ENCODE peak calls at places on chromosomes 11 and 22, in ten cellular contexts. L is tibial artery; M is heart right ventricle; T is endodermal cell; S is ovary; N is CD4-positive, CD25-positive, alpha-beta regulatory T cell; W is lung; V is lower lobe of right lung; F is upper lobe of right lung; X is MM.1S. C is an unnamed sample.

GRCh38 chr11:128279861-128280260 is 307.5 kb downstream of the ETS1 start:
- DNase-seq in L (no peak), M (no peak), T (no peak), S (no peak), N (no peak), W (no peak), V (no peak), F (no peak), X (no peak), C (no peak)

GRCh38 chr22:17562906-17563870 is at the start of gene SLC25A18:
- DNase-seq in L (peak; percentile 74), M (peak; percentile 50), T (peak; percentile 72), S (peak; percentile 52), N (no peak), W (no peak), V (no peak), F (no peak), X (no peak), C (no peak)

GRCh38 chr22:29470159-29470855 is 9.7 kb upstream of the NEFH start:
- DNase-seq in L (no peak), M (peak; percentile 35), T (peak; percentile 98), S (no peak), N (peak; percentile 66), W (peak; percentile 76), V (peak; percentile 76), F (peak; percentile 83), X (peak; percentile 26), C (peak; percentile 58)

GRCh38 chr11:92527467-92527866 is 302.8 kb downstream of the FAT3 start:
- DNase-seq in L (no peak), M (no peak), T (no peak), S (no peak), N (no peak), W (no peak), V (no peak), F (no peak), X (no peak), C (no peak)

GRCh38 chr11:74325649-74326645 is 14.5 kb upstream of the P4HA3 start:
- DNase-seq in L (peak; percentile 98), M (peak; percentile 86), T (no peak), S (peak; percentile 69), N (no peak), W (peak; percentile 67), V (peak; percentile 74), F (peak; percentile 77), X (no peak), C (no peak)

GRCh38 chr11:105861225-105861624 is 160.8 kb downstream of the MSANTD4 start:
- DNase-seq in L (no peak), M (no peak), T (no peak), S (no peak), N (no peak), W (no peak), V (no peak), F (no peak), X (no peak), C (no peak)

GRCh38 chr11:72788250-72788649 is 5.6 kb downstream of the STARD10 start:
- DNase-seq in L (no peak), M (no peak), T (no peak), S (no peak), N (no peak), W (no peak), V (peak; percentile 69), F (no peak), X (no peak), C (no peak)

GRCh38 chr11:76935030-76935429 is 74.3 kb downstream of the ACER3 start:
- DNase-seq in L (no peak), M (no peak), T (no peak), S (no peak), N (no peak), W (no peak), V (no peak), F (no peak), X (no peak), C (no peak)

GRCh38 chr11:36748856-36749255 is 150.8 kb upstream of the RAG2 start:
- DNase-seq in L (no peak), M (no peak), T (no peak), S (no peak), N (no peak), W (no peak), V (no peak), F (no peak), X (no peak), C (no peak)

GRCh38 chr22:40791241-40791640 is 27.9 kb downstream of the SLC25A17 start:
- DNase-seq in L (no peak), M (no peak), T (no peak), S (no peak), N (no peak), W (no peak), V (no peak), F (no peak), X (no peak), C (no peak)

GRCh38 chr11:126282361-126282741 is 542 bp upstream of the TIRAP start:
- DNase-seq in L (peak; percentile 74), M (peak; percentile 48), T (peak; percentile 79), S (peak; percentile 52), N (peak; percentile 46), W (peak; percentile 45), V (no peak), F (peak; percentile 71), X (no peak), C (peak; percentile 8)

GRCh38 chr11:114262681-114263509 is 33.3 kb upstream of the NNMT start:
- DNase-seq in L (no peak), M (peak; percentile 43), T (peak; percentile 71), S (no peak), N (peak; percentile 35), W (no peak), V (no peak), F (peak; percentile 47), X (peak; percentile 27), C (peak; percentile 58)

GRCh38 chr11:2381494-2382128 is 4.5 kb downstream of the CD81 start:
- DNase-seq in L (no peak), M (no peak), T (no peak), S (peak; percentile 11), N (no peak), W (no peak), V (peak; percentile 51), F (no peak), X (no peak), C (no peak)

GRCh38 chr22:38859581-38860290 is 12.3 kb downstream of the CBX6 start:
- DNase-seq in L (no peak), M (no peak), T (no peak), S (no peak), N (no peak), W (no peak), V (no peak), F (no peak), X (no peak), C (no peak)

GRCh38 chr11:20111871-20112270 is 48.4 kb downstream of the DBX1 start:
- DNase-seq in L (no peak), M (no peak), T (no peak), S (no peak), N (no peak), W (no peak), V (no peak), F (no peak), X (no peak), C (no peak)

GRCh38 chr11:20109731-20110445 is 50.4 kb downstream of the DBX1 start:
- DNase-seq in L (no peak), M (no peak), T (no peak), S (no peak), N (no peak), W (no peak), V (no peak), F (no peak), X (no peak), C (no peak)

GRCh38 chr11:20113147-20113435 is 47.2 kb downstream of the DBX1 start:
- DNase-seq in L (no peak), M (no peak), T (no peak), S (no peak), N (no peak), W (no peak), V (no peak), F (no peak), X (no peak), C (no peak)

GRCh38 chr11:20112291-20113146 is 47.8 kb downstream of the DBX1 start:
- DNase-seq in L (peak; percentile 92), M (peak; percentile 76), T (peak; percentile 75), S (peak; percentile 82), N (no peak), W (peak; percentile 65), V (no peak), F (peak; percentile 72), X (no peak), C (no peak)

DNA sequence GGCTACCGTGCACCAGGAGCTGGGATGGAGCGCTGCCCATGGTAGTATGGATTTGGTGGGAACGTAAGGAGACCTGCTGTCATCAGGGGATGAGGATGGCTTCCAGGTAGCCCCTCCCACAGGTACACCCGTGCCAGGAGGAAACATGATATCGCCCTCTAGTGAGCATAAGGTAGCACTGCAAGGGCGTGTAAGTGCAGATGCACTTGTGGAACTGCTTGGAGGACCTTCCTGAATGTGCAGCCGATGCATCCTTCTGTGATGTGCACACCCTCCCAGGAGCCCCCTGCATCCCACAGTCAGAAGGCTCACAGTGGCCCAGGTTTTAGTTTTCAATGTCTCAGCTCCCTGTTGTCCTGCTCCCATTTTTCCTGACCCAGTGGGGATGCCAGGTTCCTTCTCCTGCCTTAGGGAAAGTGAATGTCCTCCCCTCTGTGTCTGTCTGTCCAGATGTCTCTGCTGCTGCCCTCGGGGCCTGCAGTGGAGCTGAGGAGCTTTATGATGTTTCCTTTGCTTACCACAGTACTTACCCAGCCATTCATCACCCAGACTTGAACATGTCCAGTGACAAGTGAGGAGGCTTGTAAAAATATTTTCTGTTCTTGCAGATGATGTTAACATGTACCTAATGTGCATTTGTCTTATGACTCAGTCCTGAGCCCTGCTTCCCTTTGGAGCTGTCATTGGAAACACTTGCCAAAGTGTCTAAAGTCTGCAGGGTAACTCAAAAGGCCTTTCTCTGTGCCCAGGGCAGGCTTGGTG is 49.2 kb downstream of the DBX1 start:
- DNase-seq in L (no peak), M (peak; percentile 18), T (peak; percentile 92), S (no peak), N (peak; percentile 14), W (peak; percentile 48), V (no peak), F (no peak), X (peak; percentile 77), C (no peak)
- H3K4me1 ChIP-seq in L (peaks cover 82% of the 10 kb centered on the region), M (peaks cover 8% of the 10 kb centered on the region), T (no peaks in the 10 kb centered on the region), S (peaks cover 4% of the 10 kb centered on the region), N (no peaks in the 10 kb centered on the region), W (no peaks in the 10 kb centered on the region), V (peaks cover 21% of the 10 kb centered on the region), F (peaks cover 10% of the 10 kb centered on the region), X (no peaks in the 10 kb centered on the region), C (no peaks in the 10 kb centered on the region)

GRCh38 chr22:37545703-37546435 is 14.4 kb upstream of the CDC42EP1 start:
- DNase-seq in L (peak; percentile 98), M (peak; percentile 95), T (peak; percentile 95), S (peak; percentile 99), N (no peak), W (peak; percentile 88), V (peak; percentile 90), F (peak; percentile 94), X (no peak), C (no peak)
- H3K4me1 ChIP-seq in L (peaks cover 62% of the 10 kb centered on the region), M (peaks cover 48% of the 10 kb centered on the region), T (peaks cover 11% of the 10 kb centered on the region), S (peaks cover 19% of the 10 kb centered on the region), N (peaks cover 18% of the 10 kb centered on the region), W (peaks cover 16% of the 10 kb centered on the region), V (peaks cover 70% of the 10 kb centered on the region), F (peaks cover 60% of the 10 kb centered on the region), X (peaks cover 29% of the 10 kb centered on the region), C (peaks cover 10% of the 10 kb centered on the region)

GRCh38 chr11:9761441-9761945 is 97.6 kb downstream of the SWAP70 start:
- DNase-seq in L (no peak), M (no peak), T (no peak), S (no peak), N (no peak), W (no peak), V (no peak), F (no peak), X (no peak), C (no peak)
- H3K4me1 ChIP-seq in L (peaks cover 53% of the 10 kb centered on the region), M (peaks cover 52% of the 10 kb centered on the region), T (peaks cover 10% of the 10 kb centered on the region), S (peaks cover 34% of the 10 kb centered on the region), N (peaks cover 16% of the 10 kb centered on the region), W (peaks cover 16% of the 10 kb centered on the region), V (peaks cover 27% of the 10 kb centered on the region), F (peaks cover 33% of the 10 kb centered on the region), X (peaks cover 21% of the 10 kb centered on the region), C (peaks cover 14% of the 10 kb centered on the region)

GRCh38 chr11:123179571-123179970 is 15.5 kb downstream of the CLMP start:
- DNase-seq in L (no peak), M (no peak), T (no peak), S (no peak), N (no peak), W (no peak), V (no peak), F (no peak), X (no peak), C (no peak)
- H3K4me1 ChIP-seq in L (peaks cover 12% of the 10 kb centered on the region), M (no peaks in the 10 kb centered on the region), T (peaks cover 4% of the 10 kb centered on the region), S (peaks cover 22% of the 10 kb centered on the region), N (no peaks in the 10 kb centered on the region), W (peaks cover 7% of the 10 kb centered on the region), V (peaks cover 11% of the 10 kb centered on the region), F (peaks cover 8% of the 10 kb centered on the region), X (no peaks in the 10 kb centered on the region), C (no peaks in the 10 kb centered on the region)

C was measured in CD8-positive, alpha-beta memory T cell.